ENCODE peak calls at places on chromosomes 3 and 15, in seven cellular contexts. C, M, B, A, X, P and G are unnamed samples. For H3K27me3, the result is how much of the 10 kb centered on the place peaks cover.

GRCh38 chr3:160928183-160928718 is 172.2 kb downstream of the PPM1L start:
- DNase-seq in C (no peak), M (no peak), B (no peak), A (no peak), X (no peak), P (no peak), G (no peak)

GRCh38 chr3:189573004-189573403 is 58.2 kb upstream of the TP63 start:
- DNase-seq in C (no peak), M (no peak), B (no peak), A (no peak), X (no peak), P (no peak), G (no peak)

GRCh38 chr3:119145500-119146167 is at the start of gene TEX55:
- DNase-seq in C (no peak), M (no peak), B (peak), A (no peak), X (peak), P (no peak), G (no peak)

GRCh38 chr15:70327328-70328136 is 229.8 kb upstream of the TLE3 start:
- DNase-seq in C (no peak), M (no peak), B (no peak), A (no peak), X (peak), P (no peak), G (no peak)

GRCh38 chr3:99751649-99752048 is 66.0 kb upstream of the CMSS1 start:
- DNase-seq in C (no peak), M (no peak), B (no peak), A (no peak), X (peak), P (no peak), G (no peak)

GRCh38 chr3:144774897-144775296 is 803.3 kb downstream of the DIPK2A start:
- DNase-seq in C (no peak), M (no peak), B (no peak), A (no peak), X (no peak), P (no peak), G (no peak)

GRCh38 chr3:190124067-190124466 is 3.4 kb upstream of the P3H2 start:
- DNase-seq in C (no peak), M (no peak), B (no peak), A (no peak), X (no peak), P (no peak), G (no peak)

GRCh38 chr15:66622677-66623076 is 56.9 kb upstream of the LCTL start:
- DNase-seq in C (no peak), M (no peak), B (no peak), A (no peak), X (no peak), P (no peak), G (no peak)

GRCh38 chr3:128786434-128787020 is 60.5 kb downstream of the RAB7A start:
- DNase-seq in C (no peak), M (no peak), B (no peak), A (no peak), X (peak), P (no peak), G (no peak)

GRCh38 chr15:98177950-98178848 is 217.7 kb downstream of the ARRDC4 start:
- DNase-seq in C (peak), M (peak), B (peak), A (no peak), X (peak), P (peak), G (no peak)

GRCh38 chr3:122774564-122774963 is 19.1 kb downstream of the HSPBAP1 start:
- DNase-seq in C (no peak), M (no peak), B (no peak), A (no peak), X (peak), P (no peak), G (no peak)

GRCh38 chr15:82110144-82110543 is 64.3 kb upstream of the MEX3B start:
- DNase-seq in C (no peak), M (no peak), B (no peak), A (no peak), X (no peak), P (no peak), G (no peak)

DNA sequence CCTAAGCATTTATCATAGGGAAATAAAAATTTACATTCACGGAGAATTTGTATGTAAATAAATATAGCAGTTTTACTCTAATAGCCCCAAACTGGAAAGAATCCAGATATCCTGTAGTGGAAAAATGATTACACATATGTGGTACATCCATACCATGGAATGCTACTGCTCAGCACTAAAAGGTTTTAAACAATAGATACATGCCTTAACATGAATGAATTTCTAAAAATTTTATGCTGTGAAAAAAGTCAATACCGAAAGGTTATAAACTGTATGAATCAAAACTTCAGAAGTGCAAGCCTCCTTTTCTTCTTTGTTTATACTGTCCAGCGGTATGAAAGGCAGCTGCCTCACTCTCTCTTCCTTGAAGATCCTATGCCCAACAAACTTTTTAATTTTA is 37.5 kb upstream of the MCTP2 start:
- DNase-seq in C (no peak), M (no peak), B (no peak), A (no peak), X (no peak), P (no peak), G (no peak)
- H3K27me3 ChIP-seq in C (under half), M (under half), B (under half), A (under half), X (under half), P (under half), G (under half)

DNA sequence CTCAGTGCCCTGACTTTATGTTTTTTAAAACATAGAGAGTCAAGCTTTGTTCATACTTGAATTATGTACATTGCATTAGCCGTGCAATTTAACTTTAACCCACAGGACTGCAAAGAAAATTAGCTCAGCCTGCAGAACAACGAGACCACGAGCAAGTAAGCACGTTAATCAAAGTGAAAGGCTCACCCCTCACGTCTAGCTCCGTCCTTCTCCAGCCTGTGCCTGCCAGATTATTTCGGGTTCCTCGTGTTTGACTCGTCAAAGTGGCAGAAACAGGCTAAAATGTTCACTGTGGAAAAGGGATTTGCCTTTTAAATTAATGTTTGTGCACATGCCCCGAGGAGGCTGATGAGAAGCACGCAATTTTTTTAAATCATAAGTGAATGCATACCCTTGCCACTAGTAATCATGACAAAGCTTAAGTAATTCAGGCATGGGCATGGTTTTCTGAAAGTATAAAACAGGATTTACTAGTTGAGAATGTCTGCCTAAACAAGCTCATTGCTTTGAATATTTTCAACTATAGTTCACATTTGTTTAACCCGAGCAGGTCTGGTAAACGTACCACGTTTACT is 15.3 kb downstream of the ZBTB38 start:
- DNase-seq in C (no peak), M (no peak), B (no peak), A (no peak), X (peak), P (no peak), G (no peak)
- TF ChIP-seq POLR2A in C (no peak), M (no peak), B (no peak), A (no peak), X (no peak), P (no peak), G (no peak)

DNA sequence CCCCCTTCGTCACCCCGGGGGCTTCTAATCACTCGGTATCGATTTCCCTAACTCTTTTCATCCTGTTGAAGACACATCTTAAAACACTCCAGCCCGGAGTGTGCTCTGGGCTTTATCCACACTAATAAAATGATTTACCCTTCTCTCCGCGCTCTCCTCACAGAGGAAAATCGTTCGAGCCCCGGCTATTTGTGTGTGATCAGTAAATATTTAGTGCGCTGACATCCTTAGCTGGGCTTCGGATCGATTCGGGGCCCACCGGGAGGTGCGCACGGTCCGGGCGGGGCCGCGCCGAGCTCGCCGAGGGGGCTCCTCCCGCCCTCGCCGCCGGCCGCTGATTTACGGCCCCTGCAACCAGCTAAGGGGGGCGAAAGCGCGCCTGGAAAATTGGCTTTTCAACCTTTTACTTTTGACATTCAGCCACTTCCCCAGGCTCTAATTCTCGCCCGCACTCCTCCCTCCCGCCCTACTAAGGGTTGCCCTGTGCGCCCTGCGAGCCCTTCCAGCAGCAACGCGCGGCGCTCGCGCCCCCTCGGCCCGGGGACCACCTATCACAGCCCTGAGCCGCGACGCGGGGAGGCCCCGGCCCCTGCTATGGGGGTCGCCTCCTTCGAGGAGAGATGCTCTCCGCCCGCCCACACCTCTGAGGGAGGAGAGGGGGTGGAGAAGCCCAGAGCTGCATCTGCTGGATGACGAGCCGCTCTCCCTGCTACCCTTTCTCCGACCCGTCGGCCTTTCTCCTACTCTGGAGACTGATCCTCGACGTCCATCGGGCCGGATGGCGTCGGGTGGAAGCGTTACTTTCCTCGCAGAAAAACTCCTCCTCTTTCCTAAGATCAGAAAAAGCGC is 7.9 kb upstream of the NR2F2 start:
- DNase-seq in C (no peak), M (no peak), B (peak), A (no peak), X (no peak), P (no peak), G (no peak)
- H3K27ac ChIP-seq in C (no peak), M (peak), B (peak), A (peak), X (peak), P (peak), G (peak)

GRCh38 chr15:62164500-62165028 is 521 bp downstream of the C2CD4B start:
- DNase-seq in C (no peak), M (peak), B (peak), A (peak), X (no peak), P (no peak), G (no peak)
- H3K27me3 ChIP-seq in C (under half), M (under half), B (under half), A (under half), X (half or more), P (under half), G (under half)

GRCh38 chr3:14907043-14907966 is 40.1 kb upstream of the NR2C2 start:
- DNase-seq in C (no peak), M (no peak), B (peak), A (no peak), X (no peak), P (no peak), G (peak)
- TF ChIP-seq POLR2A in C (no peak), M (no peak), B (no peak), A (no peak), X (no peak), P (no peak), G (no peak)

GRCh38 chr15:47503884-47504283 is 213.4 kb upstream of the SEMA6D start:
- DNase-seq in C (no peak), M (no peak), B (no peak), A (no peak), X (no peak), P (no peak), G (no peak)

GRCh38 chr15:47507221-47507985 is 209.9 kb upstream of the SEMA6D start:
- DNase-seq in C (no peak), M (no peak), B (no peak), A (no peak), X (no peak), P (no peak), G (no peak)

GRCh38 chr15:47504624-47505256 is 212.6 kb upstream of the SEMA6D start:
- DNase-seq in C (no peak), M (no peak), B (no peak), A (no peak), X (no peak), P (no peak), G (no peak)

GRCh38 chr15:47505712-47506542 is 211.4 kb upstream of the SEMA6D start:
- DNase-seq in C (no peak), M (no peak), B (no peak), A (no peak), X (peak), P (no peak), G (no peak)

DNA sequence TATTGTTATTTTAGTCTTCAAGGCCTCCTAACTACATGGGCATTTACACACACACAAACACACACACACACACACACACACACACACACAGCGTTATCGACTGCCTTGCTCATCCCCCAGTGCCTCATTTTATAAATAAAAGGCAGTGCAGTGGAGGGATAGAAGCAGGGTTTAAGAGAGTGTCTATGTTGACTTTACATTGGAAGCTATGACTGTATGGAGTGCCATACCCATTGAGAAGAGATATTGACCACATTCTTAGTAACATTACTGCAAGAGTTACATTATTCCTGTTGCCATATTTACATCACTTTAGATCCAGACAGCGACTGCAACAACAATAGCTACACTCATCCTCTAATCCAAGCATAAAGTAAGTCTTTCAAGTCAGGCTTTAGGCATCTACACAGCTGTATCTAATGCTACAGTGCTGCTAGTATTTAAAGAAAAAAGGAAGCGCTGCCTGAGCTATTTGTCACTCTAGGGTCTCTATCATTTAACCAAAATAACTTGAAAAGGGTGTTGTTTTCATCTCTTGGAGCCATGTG is 210.7 kb upstream of the SEMA6D start:
- DNase-seq in C (no peak), M (no peak), B (peak), A (no peak), X (no peak), P (peak), G (no peak)
- H3K27ac ChIP-seq in C (no peak), M (no peak), B (no peak), A (no peak), X (no peak), P (no peak), G (no peak)

DNA sequence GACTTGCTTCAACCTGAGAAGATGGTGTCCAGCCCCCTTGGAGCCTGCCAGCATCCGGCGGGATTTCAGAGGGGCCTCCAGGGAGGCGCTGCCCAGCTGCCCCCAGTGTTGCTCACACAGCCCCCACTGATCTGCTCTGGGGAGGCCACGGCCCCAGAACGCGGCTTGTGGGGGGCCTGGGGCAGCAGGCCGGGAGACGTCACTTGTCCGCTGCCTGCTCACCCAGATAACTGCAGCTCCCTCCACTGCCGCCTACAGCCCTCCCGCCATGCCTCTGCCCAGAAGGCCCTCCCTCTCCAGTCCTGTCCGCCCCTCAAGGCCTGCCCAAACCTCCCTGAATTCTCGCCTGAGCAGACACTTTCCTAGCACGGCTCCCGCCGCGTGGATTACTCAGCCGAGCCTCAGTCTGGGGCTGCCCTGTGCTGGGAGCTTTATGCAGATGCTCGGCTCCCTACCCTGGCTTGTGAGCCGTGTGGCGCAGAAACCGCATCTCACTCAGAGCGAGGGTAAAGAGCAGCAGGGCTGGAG is 17.2 kb upstream of the ADIPOQ start:
- DNase-seq in C (peak), M (no peak), B (no peak), A (no peak), X (peak), P (peak), G (no peak)
- H3K27me3 ChIP-seq in C (under half), M (under half), B (under half), A (under half), X (under half), P (under half), G (under half)

DNA sequence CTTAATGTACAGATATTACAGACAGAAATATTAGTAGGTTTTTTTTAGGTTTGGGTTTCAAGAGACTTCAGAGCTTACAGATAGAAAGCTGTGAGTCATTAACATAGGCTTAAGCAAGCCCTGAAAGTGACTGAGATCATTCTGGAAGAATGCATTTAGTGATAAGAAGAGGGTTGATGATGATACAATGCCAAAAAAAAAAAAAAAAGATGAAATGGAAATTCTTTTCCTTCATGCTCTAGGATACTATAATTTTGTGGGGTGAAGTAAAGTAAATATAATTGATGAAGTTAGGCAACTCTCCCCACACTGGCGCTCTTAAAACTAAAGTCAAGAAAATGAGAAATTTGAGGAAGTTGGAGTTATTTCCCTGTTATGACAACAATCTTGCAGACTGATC is 169.4 kb upstream of the ZNF385D start:
- DNase-seq in C (no peak), M (no peak), B (no peak), A (no peak), X (peak), P (no peak), G (no peak)
- TF ChIP-seq POLR2A in C (no peak), M (no peak), B (no peak), A (no peak), X (no peak), P (no peak), G (no peak)

GRCh38 chr3:142459096-142459495 is 11.3 kb upstream of the XRN1 start:
- DNase-seq in C (no peak), M (no peak), B (no peak), A (no peak), X (no peak), P (no peak), G (no peak)

GRCh38 chr3:142460689-142461088 is 12.9 kb upstream of the XRN1 start:
- DNase-seq in C (no peak), M (no peak), B (no peak), A (no peak), X (no peak), P (no peak), G (no peak)

GRCh38 chr3:142459929-142460328 is 12.1 kb upstream of the XRN1 start:
- DNase-seq in C (no peak), M (no peak), B (no peak), A (no peak), X (no peak), P (no peak), G (no peak)
- H3K27ac ChIP-seq in C (no peak), M (no peak), B (no peak), A (no peak), X (no peak), P (no peak), G (peak)

GRCh38 chr3:184604039-184604955 is 42.7 kb downstream of the EPHB3 start:
- DNase-seq in C (peak), M (peak), B (peak), A (peak), X (no peak), P (no peak), G (no peak)
- H3K27me3 ChIP-seq in C (half or more), M (under half), B (under half), A (under half), X (half or more), P (under half), G (under half)